ENCODE peak calls at places on chromosome 22, in nine cellular contexts. One of them, this sample, is unnamed.

GRCh38 chr22:40818747-40819662 is at the start of gene SLC25A17:
- DNase-seq in A549: peak
- DNase-seq in kidney: peak
- DNase-seq in GM23338: peak
- DNase-seq in BE2C: peak
- DNase-seq in retinal pigment epithelial cell: peak
- DNase-seq in nephron progenitor cell: peak
- DNase-seq in AG04449: no peak
- DNase-seq in fibroblast of mammary gland: peak
- DNase-seq in this sample: peak

GRCh38 chr22:41260871-41261270 is 20.1 kb upstream of the CHADL start:
- DNase-seq in A549: no peak
- DNase-seq in kidney: no peak
- DNase-seq in GM23338: no peak
- DNase-seq in BE2C: no peak
- DNase-seq in retinal pigment epithelial cell: no peak
- DNase-seq in nephron progenitor cell: no peak
- DNase-seq in AG04449: no peak
- DNase-seq in fibroblast of mammary gland: no peak
- DNase-seq in this sample: no peak

GRCh38 chr22:23537421-23537820 is 42.7 kb downstream of the IGLL1 start:
- DNase-seq in A549: no peak
- DNase-seq in kidney: no peak
- DNase-seq in GM23338: no peak
- DNase-seq in BE2C: no peak
- DNase-seq in retinal pigment epithelial cell: no peak
- DNase-seq in nephron progenitor cell: no peak
- DNase-seq in AG04449: no peak
- DNase-seq in fibroblast of mammary gland: no peak
- DNase-seq in this sample: no peak

GRCh38 chr22:24482586-24482985 is 12.5 kb upstream of the UPB1 start:
- DNase-seq in A549: no peak
- DNase-seq in kidney: no peak
- DNase-seq in GM23338: no peak
- DNase-seq in BE2C: no peak
- DNase-seq in retinal pigment epithelial cell: no peak
- DNase-seq in nephron progenitor cell: no peak
- DNase-seq in AG04449: no peak
- DNase-seq in fibroblast of mammary gland: peak
- DNase-seq in this sample: no peak

GRCh38 chr22:26848244-26848920 is 191.0 kb downstream of the MIAT start:
- DNase-seq in A549: no peak
- DNase-seq in kidney: no peak
- DNase-seq in GM23338: no peak
- DNase-seq in BE2C: no peak
- DNase-seq in retinal pigment epithelial cell: peak
- DNase-seq in nephron progenitor cell: no peak
- DNase-seq in AG04449: no peak
- DNase-seq in fibroblast of mammary gland: peak
- DNase-seq in this sample: no peak

GRCh38 chr22:29359469-29359868 is 28.9 kb downstream of the AP1B1 start:
- DNase-seq in A549: peak
- DNase-seq in kidney: no peak
- DNase-seq in GM23338: peak
- DNase-seq in BE2C: peak
- DNase-seq in retinal pigment epithelial cell: no peak
- DNase-seq in nephron progenitor cell: peak
- DNase-seq in AG04449: no peak
- DNase-seq in fibroblast of mammary gland: peak
- DNase-seq in this sample: peak

GRCh38 chr22:34946339-34946985 is 119.5 kb upstream of the ISX start:
- DNase-seq in A549: no peak
- DNase-seq in kidney: no peak
- DNase-seq in GM23338: no peak
- DNase-seq in BE2C: no peak
- DNase-seq in retinal pigment epithelial cell: no peak
- DNase-seq in nephron progenitor cell: no peak
- DNase-seq in AG04449: no peak
- DNase-seq in fibroblast of mammary gland: no peak
- DNase-seq in this sample: no peak

GRCh38 chr22:46454910-46455269 is 82.5 kb downstream of the CELSR1 start:
- DNase-seq in A549: peak
- DNase-seq in kidney: no peak
- DNase-seq in GM23338: no peak
- DNase-seq in BE2C: no peak
- DNase-seq in retinal pigment epithelial cell: no peak
- DNase-seq in nephron progenitor cell: no peak
- DNase-seq in AG04449: no peak
- DNase-seq in fibroblast of mammary gland: no peak
- DNase-seq in this sample: no peak

GRCh38 chr22:42696331-42696967 is 24.2 kb downstream of the A4GALT start:
- DNase-seq in A549: no peak
- DNase-seq in kidney: peak
- DNase-seq in GM23338: no peak
- DNase-seq in BE2C: no peak
- DNase-seq in retinal pigment epithelial cell: no peak
- DNase-seq in nephron progenitor cell: no peak
- DNase-seq in AG04449: no peak
- DNase-seq in fibroblast of mammary gland: no peak
- DNase-seq in this sample: no peak

GRCh38 chr22:29316429-29316828 is 932 bp upstream of the RASL10A start:
- DNase-seq in A549: no peak
- DNase-seq in kidney: peak
- DNase-seq in GM23338: peak
- DNase-seq in BE2C: no peak
- DNase-seq in retinal pigment epithelial cell: no peak
- DNase-seq in nephron progenitor cell: no peak
- DNase-seq in AG04449: no peak
- DNase-seq in fibroblast of mammary gland: no peak
- DNase-seq in this sample: no peak

DNA sequence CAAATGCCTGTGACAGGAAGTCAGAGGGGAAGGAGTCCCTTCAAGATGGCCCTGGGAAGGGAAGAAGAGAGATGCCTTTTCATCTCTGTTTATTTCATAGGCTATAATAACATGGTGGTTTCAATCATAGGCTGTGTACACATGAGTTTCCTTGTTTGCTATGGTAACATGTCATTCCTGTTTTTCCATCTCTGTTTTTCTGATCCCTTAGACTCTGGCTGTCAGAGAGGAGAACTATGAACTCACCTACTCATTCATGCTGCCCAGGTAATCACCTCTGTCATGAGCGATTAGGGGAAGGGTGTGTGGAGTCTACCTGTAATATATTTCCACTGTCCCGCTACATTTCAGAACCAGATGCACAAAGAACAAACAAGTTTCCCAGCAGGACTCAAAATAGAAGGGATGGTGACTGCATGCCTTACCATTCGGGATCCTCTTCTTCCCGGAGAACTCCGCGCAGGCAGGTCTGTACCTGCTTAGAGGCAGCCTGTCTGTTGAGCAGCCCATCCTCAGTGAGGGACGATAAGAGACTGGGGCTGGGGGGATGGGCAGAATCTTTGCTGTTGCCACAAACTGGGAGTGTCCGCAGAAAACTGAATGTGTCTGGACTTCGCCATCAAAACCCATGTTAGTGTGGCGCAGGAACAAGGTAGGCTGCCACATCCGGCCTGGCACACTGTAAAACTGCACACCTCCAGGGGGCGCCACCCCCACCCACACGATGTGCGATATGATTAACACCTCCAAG is 7.1 kb upstream of the PEX26 start:
- DNase-seq in A549: no peak
- DNase-seq in kidney: no peak
- DNase-seq in GM23338: peak
- DNase-seq in BE2C: no peak
- DNase-seq in retinal pigment epithelial cell: no peak
- DNase-seq in nephron progenitor cell: no peak
- DNase-seq in AG04449: no peak
- DNase-seq in fibroblast of mammary gland: no peak
- DNase-seq in this sample: no peak
- TF ChIP-seq CTCF in A549: no peak
- TF ChIP-seq CTCF in kidney: no peak
- TF ChIP-seq CTCF in GM23338: peak
- TF ChIP-seq CTCF in BE2C: peak
- TF ChIP-seq CTCF in retinal pigment epithelial cell: peak
- TF ChIP-seq CTCF in nephron progenitor cell: peak
- TF ChIP-seq CTCF in AG04449: no peak
- TF ChIP-seq CTCF in fibroblast of mammary gland: no peak
- TF ChIP-seq CTCF in this sample: peak

GRCh38 chr22:49587987-49588386 is 239.7 kb downstream of the BRD1 start:
- DNase-seq in A549: no peak
- DNase-seq in kidney: peak
- DNase-seq in GM23338: no peak
- DNase-seq in BE2C: no peak
- DNase-seq in retinal pigment epithelial cell: no peak
- DNase-seq in nephron progenitor cell: no peak
- DNase-seq in AG04449: no peak
- DNase-seq in fibroblast of mammary gland: no peak
- DNase-seq in this sample: no peak

GRCh38 chr22:49587421-49587820 is 240.3 kb downstream of the BRD1 start:
- DNase-seq in A549: no peak
- DNase-seq in kidney: peak
- DNase-seq in GM23338: no peak
- DNase-seq in BE2C: no peak
- DNase-seq in retinal pigment epithelial cell: no peak
- DNase-seq in nephron progenitor cell: no peak
- DNase-seq in AG04449: no peak
- DNase-seq in fibroblast of mammary gland: no peak
- DNase-seq in this sample: no peak

GRCh38 chr22:49586244-49586748 is 241.4 kb downstream of the BRD1 start:
- DNase-seq in A549: peak
- DNase-seq in kidney: peak
- DNase-seq in GM23338: no peak
- DNase-seq in BE2C: no peak
- DNase-seq in retinal pigment epithelial cell: no peak
- DNase-seq in nephron progenitor cell: no peak
- DNase-seq in AG04449: no peak
- DNase-seq in fibroblast of mammary gland: peak
- DNase-seq in this sample: no peak

GRCh38 chr22:49585695-49586243 is 241.9 kb downstream of the BRD1 start:
- DNase-seq in A549: no peak
- DNase-seq in kidney: peak
- DNase-seq in GM23338: no peak
- DNase-seq in BE2C: no peak
- DNase-seq in retinal pigment epithelial cell: no peak
- DNase-seq in nephron progenitor cell: no peak
- DNase-seq in AG04449: no peak
- DNase-seq in fibroblast of mammary gland: no peak
- DNase-seq in this sample: no peak

DNA sequence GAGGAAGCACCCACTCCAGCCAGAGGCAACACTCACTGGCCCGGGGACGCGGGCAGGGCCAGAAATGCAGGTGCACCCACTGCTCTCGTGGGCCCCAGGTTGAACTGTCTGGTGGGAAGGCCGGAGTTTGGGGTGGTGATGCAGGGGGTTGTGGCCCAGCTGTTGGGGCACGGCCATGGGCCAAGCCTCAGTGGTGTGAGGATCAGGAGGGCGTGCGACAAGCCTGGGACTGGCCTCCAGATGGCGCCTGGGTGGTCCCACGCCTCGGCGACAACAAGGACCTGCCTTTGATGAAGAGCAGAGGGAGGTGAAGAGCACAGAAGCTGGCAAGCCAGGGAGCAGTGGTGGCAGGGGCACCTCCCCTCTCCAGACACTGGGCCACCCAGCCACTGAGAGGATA is 240.8 kb downstream of the BRD1 start:
- DNase-seq in A549: no peak
- DNase-seq in kidney: peak
- DNase-seq in GM23338: no peak
- DNase-seq in BE2C: no peak
- DNase-seq in retinal pigment epithelial cell: no peak
- DNase-seq in nephron progenitor cell: no peak
- DNase-seq in AG04449: no peak
- DNase-seq in fibroblast of mammary gland: no peak
- DNase-seq in this sample: no peak
- TF ChIP-seq CTCF in A549: no peak
- TF ChIP-seq CTCF in kidney: no peak
- TF ChIP-seq CTCF in GM23338: no peak
- TF ChIP-seq CTCF in BE2C: no peak
- TF ChIP-seq CTCF in retinal pigment epithelial cell: no peak
- TF ChIP-seq CTCF in nephron progenitor cell: no peak
- TF ChIP-seq CTCF in AG04449: no peak
- TF ChIP-seq CTCF in fibroblast of mammary gland: no peak
- TF ChIP-seq CTCF in this sample: no peak

DNA sequence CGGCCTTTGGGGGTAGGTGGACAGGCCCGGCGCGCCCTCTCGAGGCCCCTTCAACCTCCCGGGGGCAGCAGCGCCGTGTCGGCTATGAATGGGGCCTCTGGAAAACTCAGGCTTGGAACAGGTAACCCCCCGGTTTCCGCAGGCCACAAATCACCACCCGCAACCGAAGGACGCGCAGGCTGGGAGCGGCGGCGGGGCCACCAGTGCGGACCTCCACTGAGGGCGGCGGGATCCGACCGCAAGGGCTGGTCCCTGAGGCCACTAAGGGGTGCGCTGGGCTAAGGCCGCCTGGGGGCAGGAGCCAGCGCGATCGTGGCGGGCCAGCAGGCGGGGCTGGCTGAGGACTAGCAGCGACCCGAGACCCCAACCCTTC is 695 bp upstream of the ATF4 start:
- DNase-seq in A549: peak
- DNase-seq in kidney: peak
- DNase-seq in GM23338: peak
- DNase-seq in BE2C: peak
- DNase-seq in retinal pigment epithelial cell: no peak
- DNase-seq in nephron progenitor cell: no peak
- DNase-seq in AG04449: no peak
- DNase-seq in fibroblast of mammary gland: no peak
- DNase-seq in this sample: no peak
- TF ChIP-seq CTCF in A549: peak
- TF ChIP-seq CTCF in kidney: no peak
- TF ChIP-seq CTCF in GM23338: peak
- TF ChIP-seq CTCF in BE2C: peak
- TF ChIP-seq CTCF in retinal pigment epithelial cell: peak
- TF ChIP-seq CTCF in nephron progenitor cell: peak
- TF ChIP-seq CTCF in AG04449: peak
- TF ChIP-seq CTCF in fibroblast of mammary gland: no peak
- TF ChIP-seq CTCF in this sample: no peak

DNA sequence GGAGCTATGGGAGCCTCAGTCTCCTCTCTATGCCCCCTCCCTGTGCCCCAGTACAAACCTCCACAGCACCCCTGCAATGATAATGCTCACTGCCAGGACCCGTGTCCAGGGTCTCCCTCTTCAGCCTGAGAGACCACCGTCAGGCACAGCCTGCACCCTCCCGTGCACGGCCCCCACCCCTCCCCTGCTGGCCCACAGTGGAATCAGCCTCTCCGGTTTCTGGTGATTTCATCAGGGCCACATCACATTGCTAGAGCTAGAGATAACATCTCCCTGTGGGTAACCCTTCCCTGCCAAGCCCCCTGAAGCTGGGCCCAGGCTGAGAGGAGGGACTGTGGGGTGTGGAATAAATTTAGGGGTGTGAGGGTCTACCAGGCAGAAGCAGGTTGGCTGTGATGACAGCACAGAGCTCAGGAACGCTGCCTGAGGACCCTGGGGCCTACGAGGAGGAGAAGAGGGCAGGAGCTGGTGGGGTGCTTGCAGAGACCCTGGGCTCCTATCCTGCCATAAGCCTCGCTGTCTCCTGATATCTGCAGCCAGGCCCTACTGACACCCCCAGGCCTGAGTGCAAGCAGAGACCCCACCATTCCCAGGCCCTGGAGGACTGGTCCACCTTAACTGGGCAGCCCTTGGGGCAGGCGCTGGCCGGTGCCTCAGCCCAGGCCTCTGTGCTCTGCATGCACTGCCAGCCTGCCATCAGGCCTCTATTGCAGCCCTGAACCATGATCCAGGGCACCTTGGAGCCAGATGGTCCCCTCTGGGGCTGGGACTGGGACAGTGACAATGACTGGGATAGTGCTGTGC is at the start of gene KLHDC7B:
- DNase-seq in A549: no peak
- DNase-seq in kidney: no peak
- DNase-seq in GM23338: no peak
- DNase-seq in BE2C: no peak
- DNase-seq in retinal pigment epithelial cell: no peak
- DNase-seq in nephron progenitor cell: no peak
- DNase-seq in AG04449: no peak
- DNase-seq in fibroblast of mammary gland: no peak
- DNase-seq in this sample: no peak
- TF ChIP-seq CTCF in A549: no peak
- TF ChIP-seq CTCF in kidney: no peak
- TF ChIP-seq CTCF in GM23338: no peak
- TF ChIP-seq CTCF in BE2C: peak
- TF ChIP-seq CTCF in retinal pigment epithelial cell: no peak
- TF ChIP-seq CTCF in nephron progenitor cell: no peak
- TF ChIP-seq CTCF in AG04449: peak
- TF ChIP-seq CTCF in fibroblast of mammary gland: no peak
- TF ChIP-seq CTCF in this sample: no peak